ENCODE peak calls at places on chromosomes 1 and 21, in four cellular contexts. T is left ventricle myocardium inferior, Z is breast epithelium, I is fibroblast of pulmonary artery. R is an unnamed sample.

GRCh38 chr1:5949074-5949760 is 43.0 kb downstream of the NPHP4 start:
- DNase-seq in Z (no peak), T (no peak), I (no peak), R (peak)

GRCh38 chr1:36741066-36741465 is 258.4 kb upstream of the CSF3R start:
- DNase-seq in I (no peak), T (no peak), Z (no peak), R (no peak)

GRCh38 chr1:88763649-88764406 is 79.8 kb downstream of the PKN2 start:
- DNase-seq in I (peak), T (no peak), Z (no peak), R (peak)

GRCh38 chr1:8950309-8950708 is 4.6 kb downstream of the CA6 start:
- DNase-seq in I (no peak), T (no peak), Z (no peak), R (no peak)

GRCh38 chr1:11311816-11312755 is 39.1 kb downstream of the UBIAD1 start:
- DNase-seq in T (no peak), Z (no peak), I (no peak), R (no peak)

GRCh38 chr1:11804666-11805453 is 904 bp downstream of the MTHFR start:
- DNase-seq in Z (peak), I (peak), T (peak), R (peak)

GRCh38 chr1:24501371-24502167 is 1.1 kb upstream of the RCAN3 start:
- DNase-seq in Z (no peak), T (no peak), I (no peak), R (peak)

GRCh38 chr1:175978926-175979325 is 228.2 kb downstream of the COP1 start:
- DNase-seq in I (peak), Z (no peak), T (no peak), R (no peak)

GRCh38 chr1:244445320-244446181 is 6.2 kb downstream of the ADSS2 start:
- DNase-seq in Z (no peak), I (no peak), T (no peak), R (no peak)

GRCh38 chr21:41834252-41834925 is 44.8 kb downstream of the PRDM15 start:
- DNase-seq in I (no peak), Z (no peak), T (no peak), R (no peak)

GRCh38 chr1:36937371-36937770 is 96.9 kb downstream of the GRIK3 start:
- DNase-seq in I (no peak), T (no peak), Z (no peak), R (no peak)

GRCh38 chr1:233815357-233815756 is 89.1 kb upstream of the SLC35F3 start:
- DNase-seq in Z (no peak), T (no peak), I (no peak), R (no peak)

GRCh38 chr21:46392921-46393320 is 65.8 kb upstream of the DIP2A start:
- DNase-seq in T (peak), Z (no peak), I (peak), R (no peak)

GRCh38 chr1:107925565-107925964 is 39.4 kb downstream of the VAV3 start:
- DNase-seq in I (no peak), T (no peak), Z (no peak), R (no peak)

GRCh38 chr1:166164995-166165660 is 1.7 kb downstream of the FAM78B start:
- DNase-seq in T (peak), Z (no peak), I (peak), R (peak)

GRCh38 chr1:154326546-154327465 is 1.5 kb downstream of the ATP8B2 start:
- DNase-seq in I (peak), T (peak), Z (no peak), R (peak)

GRCh38 chr1:98325646-98326441 is 335.7 kb upstream of the SNX7 start:
- DNase-seq in T (peak), Z (no peak), I (peak), R (peak)

GRCh38 chr1:3945916-3946840 is 46.1 kb upstream of the C1orf174 start:
- DNase-seq in I (no peak), T (no peak), Z (no peak), R (no peak)

GRCh38 chr1:106960412-106960811 is 96.1 kb upstream of the PRMT6 start:
- DNase-seq in Z (no peak), I (no peak), T (no peak), R (no peak)

GRCh38 chr1:58466618-58467241 is 79.8 kb downstream of the OMA1 start:
- DNase-seq in Z (no peak), I (no peak), T (no peak), R (no peak)

GRCh38 chr1:245797592-245798366 is 643.0 kb downstream of the KIF26B start:
- DNase-seq in I (peak), Z (no peak), T (no peak), R (no peak)
- TF ChIP-seq CTCF in I (peak), Z (no peak), T (peak), R (peak)

DNA sequence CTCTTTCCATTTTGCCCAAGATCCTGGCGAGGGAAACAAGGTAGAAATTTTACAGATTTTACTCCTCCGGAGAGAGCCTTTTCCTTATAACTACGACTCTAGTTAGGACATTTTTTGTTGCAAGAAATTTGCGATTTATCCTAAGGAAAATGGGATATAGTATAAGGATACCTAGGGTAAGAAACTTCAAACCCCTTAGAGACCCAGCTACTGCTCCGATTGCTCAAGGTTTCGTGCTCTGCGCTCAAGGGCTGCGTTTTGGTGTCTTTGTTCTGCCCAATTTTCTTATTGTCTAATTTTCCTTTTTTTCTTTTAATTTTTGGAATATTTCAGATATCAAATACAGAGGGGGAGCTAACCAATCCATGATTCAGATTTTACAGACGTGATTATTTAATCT is 1.5 kb downstream of the TTC3 start:
- DNase-seq in I (no peak), T (no peak), Z (no peak), R (peak)
- H3K4me3 ChIP-seq in I (peak), T (peak), Z (peak), R (peak)

GRCh38 chr1:201945157-201945556 is 1.2 kb downstream of the LMOD1 start:
- DNase-seq in I (no peak), Z (no peak), T (no peak), R (no peak)
- TF ChIP-seq CTCF in I (peak), Z (peak), T (peak), R (peak)

GRCh38 chr1:206890690-206891089 is 6.6 kb upstream of the IL24 start:
- DNase-seq in Z (no peak), T (no peak), I (peak), R (peak)
- H3K4me3 ChIP-seq in Z (no peak), T (no peak), I (no peak), R (no peak)

GRCh38 chr1:229714964-229715603 is 89.0 kb downstream of the URB2 start:
- DNase-seq in Z (peak), I (peak), T (no peak), R (peak)
- TF ChIP-seq CTCF in Z (peak), I (peak), T (peak), R (peak)

DNA sequence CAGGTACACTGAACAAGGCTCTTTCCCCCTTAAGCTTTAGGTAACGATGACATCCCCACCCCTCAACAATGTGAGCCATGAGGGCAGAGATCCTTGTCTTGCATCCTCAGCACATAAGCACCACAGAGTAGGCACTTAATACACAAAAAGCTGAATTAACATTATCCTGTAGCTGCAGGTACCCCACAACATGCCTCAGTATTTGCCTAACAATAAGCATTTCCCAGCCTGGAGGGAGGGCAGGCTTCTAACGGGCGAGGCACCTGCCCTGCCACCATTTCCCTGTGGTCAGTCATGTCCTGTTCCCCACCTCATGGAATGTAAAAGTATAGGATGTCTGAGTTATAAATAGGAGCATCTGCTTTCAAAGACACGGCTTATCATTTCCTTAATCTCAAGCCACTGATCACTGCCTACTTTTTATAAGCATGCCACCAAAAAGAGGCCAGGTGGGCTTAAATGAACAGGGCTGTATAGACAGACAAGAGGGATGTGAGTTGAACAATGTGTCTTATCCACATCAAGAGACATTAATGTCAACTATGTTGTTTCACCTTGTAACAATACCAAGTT is 3.4 kb downstream of the CAPZB start:
- DNase-seq in I (no peak), Z (no peak), T (no peak), R (no peak)
- H3K4me3 ChIP-seq in I (no peak), Z (no peak), T (no peak), R (no peak)

DNA sequence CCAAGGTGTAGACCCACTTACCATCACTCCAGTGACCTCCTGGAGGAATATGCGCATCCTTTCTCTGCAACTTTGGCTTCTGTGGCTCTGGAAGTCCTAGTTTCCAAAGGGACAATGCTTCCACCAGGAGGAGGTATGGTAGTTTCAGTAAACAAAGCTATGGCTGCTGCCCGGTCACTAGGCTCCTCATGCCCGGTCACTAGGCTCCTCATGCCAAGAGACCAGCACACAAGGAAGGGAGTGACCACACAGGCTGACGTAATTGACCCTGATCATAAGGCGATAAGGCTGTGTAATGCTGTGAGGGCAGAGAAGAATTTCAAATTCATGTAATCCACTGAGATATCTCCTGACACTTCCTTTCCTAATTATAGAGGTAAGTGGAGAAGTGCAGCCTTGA is 102.9 kb downstream of the DTL start:
- DNase-seq in T (no peak), I (no peak), Z (no peak), R (no peak)
- TF ChIP-seq CTCF in T (peak), I (no peak), Z (no peak), R (no peak)

R was measured in epithelial cell of esophagus.